ENCODE peak calls at places on chromosomes 13 and 19, in five cellular contexts. One of them, this sample, is unnamed.

GRCh38 chr13:114012921-114013320 is 39.0 kb upstream of the C13orf46 start:
- DNase-seq in K562: no peak
- DNase-seq in GM12878: no peak
- DNase-seq in HepG2: no peak
- DNase-seq in WTC11: no peak
- DNase-seq in this sample: no peak

GRCh38 chr13:73082471-73082870 is 23.7 kb downstream of the KLF5 start:
- DNase-seq in WTC11: no peak
- DNase-seq in GM12878: no peak
- DNase-seq in HepG2: no peak
- DNase-seq in K562: no peak
- DNase-seq in this sample: no peak

GRCh38 chr19:5222178-5222577 is 118.4 kb downstream of the PTPRS start:
- DNase-seq in K562: no peak
- DNase-seq in WTC11: no peak
- DNase-seq in HepG2: no peak
- DNase-seq in GM12878: no peak
- DNase-seq in this sample: no peak

GRCh38 chr13:93690139-93690538 is 463.5 kb downstream of the GPC6 start:
- DNase-seq in HepG2: peak; percentile 10
- DNase-seq in GM12878: no peak
- DNase-seq in WTC11: no peak
- DNase-seq in K562: no peak
- DNase-seq in this sample: no peak

GRCh38 chr19:42200116-42200740 is 17.2 kb downstream of the DEDD2 start:
- DNase-seq in GM12878: no peak
- DNase-seq in HepG2: no peak
- DNase-seq in K562: no peak
- DNase-seq in WTC11: no peak
- DNase-seq in this sample: no peak

GRCh38 chr13:70747305-70747704 is 639.1 kb upstream of the KLHL1 start:
- DNase-seq in WTC11: no peak
- DNase-seq in HepG2: no peak
- DNase-seq in GM12878: no peak
- DNase-seq in K562: no peak
- DNase-seq in this sample: no peak

GRCh38 chr13:100541882-100542545 is 46.6 kb downstream of the GGACT start:
- DNase-seq in HepG2: no peak
- DNase-seq in GM12878: no peak
- DNase-seq in WTC11: no peak
- DNase-seq in K562: no peak
- DNase-seq in this sample: no peak

GRCh38 chr13:28606466-28606865 is 52.5 kb upstream of the POMP start:
- DNase-seq in GM12878: no peak
- DNase-seq in HepG2: no peak
- DNase-seq in WTC11: no peak
- DNase-seq in K562: no peak
- DNase-seq in this sample: no peak

GRCh38 chr19:2949939-2950285 is 5.1 kb upstream of the ZNF77 start:
- DNase-seq in WTC11: no peak
- DNase-seq in HepG2: peak; percentile 62
- DNase-seq in GM12878: no peak
- DNase-seq in K562: peak; percentile 70
- DNase-seq in this sample: peak; percentile 44

GRCh38 chr13:113110048-113110851 is 4.7 kb downstream of the F7 start:
- DNase-seq in GM12878: no peak
- DNase-seq in K562: no peak
- DNase-seq in WTC11: peak; percentile 31
- DNase-seq in HepG2: no peak
- DNase-seq in this sample: no peak

GRCh38 chr19:18832331-18833140 is 777 bp downstream of the UPF1 start:
- DNase-seq in K562: peak; percentile 61
- DNase-seq in WTC11: peak; percentile 58
- DNase-seq in HepG2: peak; percentile 46
- DNase-seq in GM12878: no peak
- DNase-seq in this sample: peak; percentile 25

GRCh38 chr13:58883405-58883804 is 1251.9 kb downstream of the PCDH17 start:
- DNase-seq in K562: no peak
- DNase-seq in WTC11: no peak
- DNase-seq in HepG2: no peak
- DNase-seq in GM12878: no peak
- DNase-seq in this sample: no peak

GRCh38 chr13:50119593-50119992 is 104.3 kb downstream of the KCNRG start:
- DNase-seq in WTC11: no peak
- DNase-seq in GM12878: no peak
- DNase-seq in K562: no peak
- DNase-seq in HepG2: no peak
- DNase-seq in this sample: no peak

GRCh38 chr13:48580185-48580803 is 47.4 kb upstream of the RCBTB2 start:
- DNase-seq in WTC11: peak; percentile 71
- DNase-seq in GM12878: no peak
- DNase-seq in K562: peak; percentile 33
- DNase-seq in HepG2: peak; percentile 52
- DNase-seq in this sample: peak; percentile 38

GRCh38 chr13:63636231-63636993 is 2220.8 kb upstream of the PCDH20 start:
- DNase-seq in GM12878: peak; percentile 8
- DNase-seq in K562: no peak
- DNase-seq in WTC11: no peak
- DNase-seq in HepG2: no peak
- DNase-seq in this sample: peak; percentile 14

GRCh38 chr13:19794552-19795143 is 11.9 kb upstream of the PSPC1 start:
- DNase-seq in HepG2: no peak
- DNase-seq in WTC11: peak; percentile 27
- DNase-seq in GM12878: no peak
- DNase-seq in K562: no peak
- DNase-seq in this sample: no peak

GRCh38 chr13:30486230-30487074 is 20.7 kb upstream of the HMGB1 start:
- DNase-seq in K562: no peak
- DNase-seq in GM12878: no peak
- DNase-seq in WTC11: no peak
- DNase-seq in HepG2: no peak
- DNase-seq in this sample: no peak

GRCh38 chr13:97179501-97179900 is 42.6 kb upstream of the MBNL2 start:
- DNase-seq in K562: no peak
- DNase-seq in HepG2: no peak
- DNase-seq in WTC11: no peak
- DNase-seq in GM12878: no peak
- DNase-seq in this sample: no peak

GRCh38 chr13:20069956-20070355 is 90.9 kb downstream of the GJA3 start:
- DNase-seq in GM12878: no peak
- DNase-seq in K562: no peak
- DNase-seq in WTC11: no peak
- DNase-seq in HepG2: no peak
- DNase-seq in this sample: no peak

GRCh38 chr19:41218615-41219507 is at the start of gene AXL:
- DNase-seq in HepG2: peak; percentile 25
- DNase-seq in K562: peak; percentile 42
- DNase-seq in WTC11: peak; percentile 82
- DNase-seq in GM12878: no peak
- DNase-seq in this sample: peak; percentile 90

GRCh38 chr13:113093580-113094409 is 11.8 kb upstream of the F7 start:
- DNase-seq in WTC11: no peak
- DNase-seq in K562: no peak
- DNase-seq in HepG2: no peak
- DNase-seq in GM12878: no peak
- DNase-seq in this sample: no peak

GRCh38 chr19:3163230-3163886 is 15.2 kb upstream of the S1PR4 start:
- DNase-seq in WTC11: peak; percentile 83
- DNase-seq in K562: peak; percentile 91
- DNase-seq in GM12878: no peak
- DNase-seq in HepG2: peak; percentile 46
- DNase-seq in this sample: peak; percentile 60

GRCh38 chr19:42794751-42795150 is 29.3 kb upstream of the PSG8 start:
- DNase-seq in HepG2: no peak
- DNase-seq in WTC11: no peak
- DNase-seq in GM12878: no peak
- DNase-seq in K562: no peak
- DNase-seq in this sample: no peak

GRCh38 chr13:114063545-114064515 is 68.6 kb downstream of the RASA3 start:
- DNase-seq in WTC11: no peak
- DNase-seq in GM12878: no peak
- DNase-seq in HepG2: no peak
- DNase-seq in K562: peak; percentile 32
- DNase-seq in this sample: no peak

GRCh38 chr19:2782357-2782935 is 627 bp downstream of the SGTA start:
- DNase-seq in WTC11: no peak
- DNase-seq in GM12878: no peak
- DNase-seq in K562: no peak
- DNase-seq in HepG2: no peak
- DNase-seq in this sample: no peak

GRCh38 chr19:41939861-41940442 is 11.7 kb upstream of the ERFL start:
- DNase-seq in HepG2: no peak
- DNase-seq in WTC11: peak; percentile 46
- DNase-seq in GM12878: no peak
- DNase-seq in K562: peak; percentile 91
- DNase-seq in this sample: no peak

GRCh38 chr19:10718205-10719196 is 622 bp downstream of the DNM2 start:
- DNase-seq in K562: peak; percentile 73
- DNase-seq in HepG2: no peak
- DNase-seq in WTC11: peak; percentile 38
- DNase-seq in GM12878: no peak
- DNase-seq in this sample: no peak

GRCh38 chr19:17220207-17220758 is 5.1 kb downstream of the USE1 start:
- DNase-seq in HepG2: no peak
- DNase-seq in K562: peak; percentile 63
- DNase-seq in GM12878: no peak
- DNase-seq in WTC11: no peak
- DNase-seq in this sample: no peak

GRCh38 chr19:55600336-55601028 is 394 bp downstream of the ZNF524 start:
- DNase-seq in HepG2: no peak
- DNase-seq in WTC11: peak; percentile 88
- DNase-seq in GM12878: no peak
- DNase-seq in K562: peak; percentile 82
- DNase-seq in this sample: peak; percentile 57
- TF ChIP-seq ESRRA in HepG2: no peak
- TF ChIP-seq ESRRA in WTC11: no peak
- TF ChIP-seq ESRRA in GM12878: no peak
- TF ChIP-seq ESRRA in K562: no peak
- TF ChIP-seq ESRRA in this sample: no peak

GRCh38 chr13:98632971-98633370 is 56.1 kb upstream of the STK24 start:
- DNase-seq in K562: no peak
- DNase-seq in GM12878: no peak
- DNase-seq in HepG2: no peak
- DNase-seq in WTC11: no peak
- DNase-seq in this sample: no peak
- TF ChIP-seq USF2 in K562: no peak
- TF ChIP-seq USF2 in GM12878: no peak
- TF ChIP-seq USF2 in HepG2: no peak
- TF ChIP-seq USF2 in WTC11: no peak
- TF ChIP-seq USF2 in this sample: no peak

DNA sequence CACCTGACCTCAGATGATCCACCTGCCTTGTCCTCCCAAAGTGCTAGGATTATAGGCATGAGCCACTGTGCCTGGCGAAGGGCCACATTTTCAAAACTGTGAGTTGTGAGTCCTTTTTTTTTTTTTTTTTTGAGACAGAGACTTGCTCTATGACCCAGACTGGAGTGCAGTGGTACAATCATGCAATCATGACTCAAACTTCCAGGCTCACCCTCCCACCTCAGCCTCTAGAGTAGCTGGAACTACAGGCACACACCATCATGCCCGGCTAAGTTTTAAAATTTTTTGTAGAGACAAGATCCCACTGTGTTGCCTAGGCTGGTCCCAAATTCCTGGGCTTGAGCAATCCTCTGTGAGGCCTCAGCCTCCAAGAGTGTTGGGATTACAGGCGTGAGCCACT is 3.8 kb upstream of the MYPOP start:
- DNase-seq in HepG2: no peak
- DNase-seq in WTC11: no peak
- DNase-seq in GM12878: no peak
- DNase-seq in K562: no peak
- DNase-seq in this sample: no peak
- TF ChIP-seq ESRRA in HepG2: no peak
- TF ChIP-seq ESRRA in WTC11: no peak
- TF ChIP-seq ESRRA in GM12878: no peak
- TF ChIP-seq ESRRA in K562: no peak
- TF ChIP-seq ESRRA in this sample: no peak

GRCh38 chr19:6324757-6325156 is 8.7 kb downstream of the ACER1 start:
- DNase-seq in HepG2: no peak
- DNase-seq in K562: no peak
- DNase-seq in GM12878: no peak
- DNase-seq in WTC11: no peak
- DNase-seq in this sample: no peak

GRCh38 chr19:6325614-6326013 is 7.8 kb downstream of the ACER1 start:
- DNase-seq in WTC11: no peak
- DNase-seq in HepG2: no peak
- DNase-seq in GM12878: no peak
- DNase-seq in K562: no peak
- DNase-seq in this sample: no peak

GRCh38 chr19:6322284-6322683 is 11.1 kb downstream of the ACER1 start:
- DNase-seq in WTC11: no peak
- DNase-seq in HepG2: no peak
- DNase-seq in K562: no peak
- DNase-seq in GM12878: no peak
- DNase-seq in this sample: no peak

DNA sequence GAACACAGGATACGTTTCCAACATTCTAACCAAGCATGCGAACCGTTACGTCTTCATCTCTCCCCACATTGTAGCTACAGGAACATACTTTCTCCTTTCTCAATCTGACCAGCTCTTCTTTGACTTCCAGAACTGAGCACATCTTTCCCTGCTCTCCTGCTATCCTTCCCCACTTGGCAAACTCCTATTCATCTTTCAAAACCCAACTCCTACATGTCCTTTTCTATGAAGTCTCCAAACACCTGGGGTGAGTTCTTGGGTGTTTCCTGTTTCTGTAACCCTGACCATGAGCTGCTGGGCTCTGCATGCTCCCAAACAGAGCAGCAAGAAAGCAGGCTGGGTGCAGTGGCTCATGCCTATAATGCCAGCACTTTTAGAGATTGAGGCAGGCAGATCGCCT is 6.6 kb downstream of the ACER1 start:
- DNase-seq in GM12878: no peak
- DNase-seq in HepG2: no peak
- DNase-seq in K562: no peak
- DNase-seq in WTC11: no peak
- DNase-seq in this sample: no peak
- TF ChIP-seq USF2 in GM12878: no peak
- TF ChIP-seq USF2 in HepG2: no peak
- TF ChIP-seq USF2 in K562: no peak
- TF ChIP-seq USF2 in WTC11: no peak
- TF ChIP-seq USF2 in this sample: no peak

GRCh38 chr19:29945433-29945832 is 3.4 kb downstream of the URI1 start:
- DNase-seq in HepG2: no peak
- DNase-seq in WTC11: no peak
- DNase-seq in K562: no peak
- DNase-seq in GM12878: no peak
- DNase-seq in this sample: no peak
- TF ChIP-seq ESRRA in HepG2: no peak
- TF ChIP-seq ESRRA in WTC11: no peak
- TF ChIP-seq ESRRA in K562: no peak
- TF ChIP-seq ESRRA in GM12878: no peak
- TF ChIP-seq ESRRA in this sample: no peak

DNA sequence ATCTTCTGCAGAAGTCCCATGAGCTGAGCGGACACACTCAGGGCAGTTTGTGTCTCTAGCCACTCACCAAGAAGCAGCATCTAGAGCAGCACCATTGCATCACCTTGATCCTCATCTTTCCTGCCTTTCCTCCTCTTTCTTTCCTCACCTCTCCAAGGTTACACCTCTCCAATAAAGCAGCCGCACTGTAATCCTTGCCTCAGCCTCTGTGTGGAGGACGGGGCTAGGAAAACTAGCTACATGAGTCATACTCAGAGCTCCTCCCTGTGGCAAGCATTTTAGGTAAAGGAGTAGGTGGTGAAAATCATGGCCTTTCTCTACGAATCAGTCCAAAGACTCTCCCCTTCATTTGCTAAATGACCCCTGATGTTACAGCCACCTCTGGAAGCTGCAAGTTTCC is 108.8 kb downstream of the DNAJC15 start:
- DNase-seq in GM12878: no peak
- DNase-seq in WTC11: peak; percentile 41
- DNase-seq in HepG2: peak; percentile 52
- DNase-seq in K562: no peak
- DNase-seq in this sample: peak; percentile 19
- TF ChIP-seq USF2 in GM12878: no peak
- TF ChIP-seq USF2 in WTC11: no peak
- TF ChIP-seq USF2 in HepG2: no peak
- TF ChIP-seq USF2 in K562: no peak
- TF ChIP-seq USF2 in this sample: no peak

This sample was measured in A549.